ENCODE peak calls at places on chromosomes 12 and 14, in eight cellular contexts. S, N, A, T, M, C, F and X are unnamed samples.

GRCh38 chr12:68235576-68235975 is 10.0 kb upstream of the IL26 start:
- DNase-seq in A (no peak), N (no peak), T (no peak), M (no peak), C (no peak), S (no peak), F (no peak), X (no peak)

GRCh38 chr14:81303258-81303935 is 82.6 kb upstream of the GTF2A1 start:
- DNase-seq in N (peak; percentile 20), A (peak; percentile 93), T (peak; percentile 90), S (peak; percentile 93), M (no peak), C (no peak), F (no peak), X (peak; percentile 66)

GRCh38 chr14:99884834-99885648 is 91.8 kb downstream of the EML1 start:
- DNase-seq in S (peak; percentile 30), M (peak; percentile 68), F (peak; percentile 76), C (peak; percentile 33), N (peak; percentile 61), A (peak; percentile 68), T (no peak), X (peak; percentile 78)

GRCh38 chr14:95024380-95024779 is 132.9 kb downstream of the DICER1 start:
- DNase-seq in A (no peak), C (no peak), S (no peak), F (no peak), M (no peak), N (no peak), T (no peak), X (no peak)

GRCh38 chr14:68784995-68785816 is 7.7 kb downstream of the ZFP36L1 start:
- DNase-seq in C (no peak), N (peak; percentile 90), M (peak; percentile 86), S (no peak), T (peak; percentile 53), F (no peak), A (peak; percentile 58), X (peak; percentile 86)

GRCh38 chr14:21092147-21093011 is 6.1 kb downstream of the ZNF219 start:
- DNase-seq in N (peak; percentile 43), F (peak; percentile 87), S (peak; percentile 90), A (peak; percentile 67), M (peak; percentile 57), T (peak; percentile 92), C (peak; percentile 93), X (peak; percentile 66)

GRCh38 chr12:106345739-106346138 is 11.8 kb upstream of the POLR3B start:
- DNase-seq in N (peak; percentile 66), F (peak; percentile 72), T (no peak), A (peak; percentile 20), C (no peak), S (peak; percentile 65), M (peak; percentile 67), X (peak; percentile 35)

GRCh38 chr12:75322464-75322863 is 7.7 kb downstream of the CAPS2 start:
- DNase-seq in C (no peak), F (no peak), T (no peak), N (no peak), S (no peak), A (no peak), M (peak; percentile 86), X (no peak)

GRCh38 chr14:61477845-61478438 is 156.6 kb downstream of the PRKCH start:
- DNase-seq in F (no peak), S (peak; percentile 84), N (peak; percentile 60), A (no peak), M (peak; percentile 77), C (no peak), T (peak; percentile 89), X (peak; percentile 82)

GRCh38 chr12:12819752-12820311 is 6.7 kb downstream of the DDX47 start:
- DNase-seq in M (peak; percentile 99), F (no peak), S (no peak), A (peak; percentile 71), T (no peak), N (peak; percentile 87), C (no peak), X (peak; percentile 78)

GRCh38 chr12:98211914-98212695 is 303.3 kb upstream of the TMPO start:
- DNase-seq in F (no peak), A (no peak), M (peak; percentile 53), S (no peak), N (no peak), C (no peak), T (no peak), X (no peak)

GRCh38 chr12:47141459-47141858 is 61.7 kb upstream of the AMIGO2 start:
- DNase-seq in C (no peak), S (no peak), A (no peak), M (no peak), F (no peak), T (no peak), N (no peak), X (no peak)

GRCh38 chr14:97301931-97302559 is 504.9 kb downstream of the VRK1 start:
- DNase-seq in C (no peak), F (peak; percentile 31), M (no peak), T (no peak), S (no peak), A (no peak), N (no peak), X (no peak)

GRCh38 chr14:98808494-98809407 is 463.2 kb downstream of the BCL11B start:
- DNase-seq in T (no peak), F (no peak), S (peak; percentile 47), N (no peak), M (no peak), C (no peak), A (no peak), X (no peak)

GRCh38 chr12:75890660-75891059 is 140.9 kb downstream of the PHLDA1 start:
- DNase-seq in F (no peak), A (no peak), N (peak; percentile 30), T (no peak), M (no peak), C (no peak), S (no peak), X (no peak)

GRCh38 chr12:1978078-1978477 is 26.2 kb downstream of the DCP1B start:
- DNase-seq in S (no peak), C (no peak), T (no peak), M (peak; percentile 59), F (no peak), A (no peak), N (no peak), X (no peak)

GRCh38 chr14:80987235-80988032 is 32.0 kb downstream of the TSHR start:
- DNase-seq in A (peak; percentile 80), C (peak; percentile 68), S (peak; percentile 66), F (peak; percentile 68), T (peak; percentile 43), N (peak; percentile 78), M (peak; percentile 63), X (peak; percentile 79)

GRCh38 chr12:51406859-51407258 is 15.7 kb upstream of the GALNT6 start:
- DNase-seq in N (no peak), A (no peak), S (no peak), T (no peak), M (no peak), F (no peak), C (no peak), X (no peak)

GRCh38 chr14:104791425-104791824 is 4.1 kb downstream of the AKT1 start:
- DNase-seq in C (no peak), N (no peak), A (no peak), S (no peak), T (no peak), M (no peak), F (no peak), X (no peak)

GRCh38 chr12:42987216-42987631 is 397.7 kb upstream of the PRICKLE1 start:
- DNase-seq in S (no peak), A (no peak), F (no peak), C (no peak), M (no peak), T (no peak), N (no peak), X (no peak)